ENCODE peak calls at places on chromosomes 6 and 20, in four cellular contexts. G, W, Z and P are unnamed samples.

GRCh38 chr6:20644667-20645370 is 110.6 kb downstream of the CDKAL1 start:
- DNase-seq in W (no peak), Z (no peak), G (no peak), P (no peak)

GRCh38 chr6:93412452-93412851 is 6.9 kb downstream of the EPHA7 start:
- DNase-seq in W (no peak), Z (no peak), G (no peak), P (no peak)

GRCh38 chr20:35284992-35285805 is 627 bp upstream of the EIF6 start:
- DNase-seq in W (no peak), Z (no peak), G (no peak), P (no peak)

GRCh38 chr6:143164565-143165105 is 103.9 kb downstream of the AIG1 start:
- DNase-seq in W (no peak), G (no peak), Z (peak; percentile 87), P (no peak)

GRCh38 chr20:46364670-46365482 is 41.5 kb downstream of the ELMO2 start:
- DNase-seq in G (no peak), W (no peak), Z (no peak), P (no peak)

GRCh38 chr6:123962508-123962907 is 158.8 kb downstream of the NKAIN2 start:
- DNase-seq in G (peak; percentile 4), W (no peak), Z (no peak), P (no peak)

GRCh38 chr6:168007592-168008338 is 10.3 kb downstream of the KIF25 start:
- DNase-seq in G (peak; percentile 28), W (no peak), Z (no peak), P (no peak)

GRCh38 chr6:106609699-106610098 is 19.6 kb downstream of the RTN4IP1 start:
- DNase-seq in W (no peak), Z (no peak), G (peak; percentile 52), P (no peak)

GRCh38 chr6:30483677-30484279 is 5.5 kb upstream of the HLA-E start:
- DNase-seq in G (peak; percentile 66), Z (peak; percentile 62), W (no peak), P (peak; percentile 37)

GRCh38 chr6:7060769-7061516 is 46.8 kb upstream of the RREB1 start:
- DNase-seq in W (no peak), Z (no peak), G (no peak), P (no peak)

GRCh38 chr6:33746036-33746600 is 587 bp downstream of the IP6K3 start:
- DNase-seq in W (no peak), G (no peak), Z (no peak), P (no peak)

GRCh38 chr6:40399888-40400468 is 187.2 kb downstream of the LRFN2 start:
- DNase-seq in W (no peak), G (no peak), Z (no peak), P (no peak)

GRCh38 chr20:2217857-2218529 is 77.8 kb upstream of the TGM3 start:
- DNase-seq in W (no peak), G (no peak), Z (no peak), P (peak; percentile 20)

GRCh38 chr20:36926653-36927200 is 24.8 kb downstream of the SAMHD1 start:
- DNase-seq in W (no peak), Z (no peak), G (no peak), P (no peak)

GRCh38 chr20:36929290-36929689 is 22.2 kb downstream of the SAMHD1 start:
- DNase-seq in W (no peak), Z (no peak), G (no peak), P (no peak)

GRCh38 chr20:36924167-36925045 is 27.1 kb downstream of the SAMHD1 start:
- DNase-seq in Z (peak; percentile 52), W (no peak), G (no peak), P (no peak)

GRCh38 chr20:36927704-36928103 is 23.8 kb downstream of the SAMHD1 start:
- DNase-seq in G (peak; percentile 80), Z (no peak), W (no peak), P (no peak)

GRCh38 chr20:36925234-36925633 is 26.3 kb downstream of the SAMHD1 start:
- DNase-seq in G (no peak), Z (no peak), W (no peak), P (no peak)
- TF ChIP-seq RAD21 in G (no peak), Z (no peak), W (no peak), P (no peak)

GRCh38 chr20:50632701-50633100 is 58.6 kb downstream of the RIPOR3 start:
- DNase-seq in G (no peak), W (no peak), Z (no peak), P (no peak)

GRCh38 chr20:50635014-50635557 is 56.3 kb downstream of the RIPOR3 start:
- DNase-seq in W (no peak), Z (no peak), G (no peak), P (no peak)

GRCh38 chr20:50632236-50632635 is 59.1 kb downstream of the RIPOR3 start:
- DNase-seq in G (no peak), W (no peak), Z (no peak), P (no peak)

GRCh38 chr20:50634191-50634590 is 57.2 kb downstream of the RIPOR3 start:
- DNase-seq in G (no peak), W (no peak), Z (no peak), P (no peak)

DNA sequence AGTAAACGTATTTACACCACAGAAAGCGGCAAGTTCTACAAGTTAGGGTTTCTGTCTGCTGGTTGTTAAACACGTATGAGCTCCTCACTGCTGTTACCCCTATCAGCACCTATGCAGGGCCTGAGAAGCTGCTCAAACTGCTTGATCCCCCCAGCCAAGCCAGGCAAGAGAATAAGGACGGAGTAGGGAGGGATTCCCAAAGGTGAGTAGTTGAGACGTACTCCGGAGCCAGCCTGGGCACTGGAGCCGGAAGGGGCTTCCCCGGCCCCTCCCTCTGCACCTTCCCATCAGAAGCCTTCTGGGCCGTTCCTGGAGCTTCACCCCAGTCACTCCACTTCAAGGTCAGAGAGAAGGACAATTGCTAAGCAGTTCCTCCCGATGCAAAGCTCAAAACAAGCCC is 58.0 kb downstream of the RIPOR3 start:
- DNase-seq in Z (no peak), G (no peak), W (no peak), P (no peak)
- H3K9ac ChIP-seq in Z (no peak overlapping the region), G (no peak overlapping the region), W (no peak overlapping the region), P (no peak overlapping the region)

GRCh38 chr6:118580585-118581419 is 32.7 kb downstream of the PLN start:
- DNase-seq in G (peak; percentile 75), W (peak; percentile 15), Z (peak; percentile 40), P (no peak)
- TF ChIP-seq SP1 in G (no peak), W (no peak), Z (no peak), P (no peak)

GRCh38 chr6:110529355-110529754 is 52.9 kb upstream of the SLC22A16 start:
- DNase-seq in Z (no peak), W (no peak), G (no peak), P (no peak)
- TF ChIP-seq RAD21 in Z (no peak), W (no peak), G (no peak), P (no peak)

DNA sequence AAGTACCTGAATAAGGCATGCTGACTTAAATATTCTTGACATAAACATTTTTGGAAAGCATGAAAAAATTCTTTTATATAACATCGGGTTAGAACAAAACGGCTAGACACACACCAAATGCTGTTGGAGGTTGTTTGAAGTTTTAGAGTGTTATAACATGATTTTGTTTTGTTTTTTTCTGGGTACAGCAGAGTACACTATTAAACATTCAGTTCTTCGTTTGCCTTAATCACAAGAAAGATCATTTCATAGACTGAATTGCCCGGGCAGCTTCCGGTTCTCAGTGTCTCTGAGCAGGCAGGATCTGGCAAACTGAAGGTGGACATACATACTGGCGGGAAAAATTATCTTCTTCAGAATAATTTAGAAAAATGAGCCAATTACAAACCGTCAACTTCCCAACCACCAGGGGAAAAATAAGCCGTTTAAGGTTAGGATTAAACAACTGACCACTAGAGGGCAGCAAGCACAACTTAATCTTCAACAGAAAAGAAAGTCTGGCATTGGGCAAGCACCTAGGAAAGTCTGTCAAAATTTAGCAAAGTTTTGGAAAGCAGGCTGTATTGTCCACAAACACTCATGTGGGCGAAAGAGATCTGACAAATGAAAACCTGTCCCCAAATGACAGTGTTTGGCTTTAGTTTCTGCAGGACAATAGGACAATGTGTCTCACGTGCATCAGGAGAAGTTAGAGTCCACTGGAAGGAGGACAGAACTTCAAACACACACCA is 15.0 kb downstream of the ZNF217 start:
- DNase-seq in W (no peak), G (peak; percentile 94), Z (peak; percentile 79), P (peak; percentile 76)
- H3K9ac ChIP-seq in W (no peak overlapping the region), G (peak overlapping the region; percentile 57), Z (peak overlapping the region; percentile 49), P (peak overlapping the region; percentile 75)

DNA sequence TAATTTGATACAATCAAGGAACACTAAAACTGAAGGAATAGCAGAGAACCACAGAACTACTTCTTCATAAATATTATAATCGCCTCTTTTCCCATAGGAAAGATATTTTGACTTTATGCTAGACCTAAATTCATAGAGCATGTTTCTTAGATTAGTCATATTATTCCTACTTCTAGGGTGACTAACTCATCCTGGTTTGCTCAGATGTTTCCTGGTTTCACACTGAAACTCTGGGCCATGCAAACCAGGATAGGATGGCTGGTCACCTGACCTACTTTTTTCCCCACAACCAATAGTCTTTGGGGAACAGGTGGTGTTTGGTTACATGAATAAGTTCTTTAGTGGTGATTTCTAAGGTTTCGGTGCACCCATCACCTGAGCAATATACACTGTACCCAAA is 42.8 kb downstream of the MMS22L start:
- DNase-seq in W (no peak), Z (no peak), G (no peak), P (no peak)
- TF ChIP-seq SP1 in W (no peak), Z (no peak), G (no peak), P (no peak)

DNA sequence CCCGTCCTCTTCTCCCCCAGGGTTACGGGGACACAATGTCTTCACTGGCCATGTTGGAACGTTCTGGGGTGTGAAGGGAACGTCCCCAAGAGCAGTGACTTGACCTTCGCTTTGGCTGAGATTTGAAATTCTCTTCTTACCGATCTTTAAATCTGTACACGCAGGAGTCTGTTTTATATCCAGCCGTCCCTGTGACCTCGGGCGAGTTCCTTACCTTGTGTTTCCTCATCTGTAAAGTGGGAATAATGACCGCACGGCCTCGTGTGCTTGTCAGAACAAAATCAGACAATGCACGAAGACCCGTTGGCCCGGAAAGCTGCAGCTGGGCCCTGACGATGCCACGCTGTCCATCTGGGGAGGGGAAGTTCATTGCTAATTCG is 454.3 kb downstream of the PREX1 start:
- DNase-seq in W (no peak), G (no peak), Z (no peak), P (no peak)
- TF ChIP-seq RAD21 in W (no peak), G (no peak), Z (no peak), P (no peak)

GRCh38 chr20:4511776-4512175 is 209.9 kb upstream of the PRND start:
- DNase-seq in G (no peak), Z (no peak), W (no peak), P (no peak)

GRCh38 chr20:4508773-4509172 is 212.9 kb upstream of the PRND start:
- DNase-seq in Z (no peak), W (no peak), G (no peak), P (no peak)

GRCh38 chr20:4509825-4510522 is 211.7 kb upstream of the PRND start:
- DNase-seq in W (no peak), G (no peak), Z (no peak), P (no peak)

GRCh38 chr20:4504814-4505213 is 216.9 kb upstream of the PRND start:
- DNase-seq in G (no peak), W (no peak), Z (no peak), P (no peak)

GRCh38 chr20:4507288-4507719 is 214.4 kb upstream of the PRND start:
- DNase-seq in G (no peak), W (no peak), Z (no peak), P (no peak)
- H3K9ac ChIP-seq in G (no peak overlapping the region), W (no peak overlapping the region), Z (no peak overlapping the region), P (no peak overlapping the region)

GRCh38 chr20:40073535-40074111 is 615.4 kb downstream of the MAFB start:
- DNase-seq in Z (no peak), G (no peak), W (peak; percentile 36), P (no peak)
- TF ChIP-seq SP1 in Z (no peak), G (no peak), W (peak; percentile 37), P (no peak)

GRCh38 chr6:112362027-112362795 is 15.1 kb downstream of the RFPL4B start:
- DNase-seq in W (no peak), G (no peak), Z (no peak), P (no peak)
- TF ChIP-seq RAD21 in W (no peak), G (no peak), Z (no peak), P (no peak)